ENCODE peak calls at places on chromosomes 6 and 20, in five cellular contexts. One of them, this sample, is unnamed.

GRCh38 chr20:61938839-61939690 is 126.6 kb downstream of the TAF4 start:
- DNase-seq in NCI-H1436: no peak
- DNase-seq in heart left ventricle: peak
- DNase-seq in left ventricle myocardium inferior: peak
- DNase-seq in progenitor cell of endocrine pancreas: no peak
- DNase-seq in this sample: no peak

GRCh38 chr6:169454204-169454871 is 200.7 kb upstream of the THBS2 start:
- DNase-seq in NCI-H1436: no peak
- DNase-seq in heart left ventricle: no peak
- DNase-seq in left ventricle myocardium inferior: no peak
- DNase-seq in progenitor cell of endocrine pancreas: no peak
- DNase-seq in this sample: no peak

GRCh38 chr6:34238507-34239239 is 2.0 kb downstream of the HMGA1 start:
- DNase-seq in NCI-H1436: no peak
- DNase-seq in heart left ventricle: no peak
- DNase-seq in left ventricle myocardium inferior: no peak
- DNase-seq in progenitor cell of endocrine pancreas: no peak
- DNase-seq in this sample: no peak

GRCh38 chr6:28648035-28648877 is 122.6 kb downstream of the GPX5 start:
- DNase-seq in NCI-H1436: peak
- DNase-seq in heart left ventricle: peak
- DNase-seq in left ventricle myocardium inferior: no peak
- DNase-seq in progenitor cell of endocrine pancreas: peak
- DNase-seq in this sample: no peak

GRCh38 chr6:107314644-107315043 is 144.7 kb downstream of the PDSS2 start:
- DNase-seq in NCI-H1436: peak
- DNase-seq in heart left ventricle: no peak
- DNase-seq in left ventricle myocardium inferior: no peak
- DNase-seq in progenitor cell of endocrine pancreas: no peak
- DNase-seq in this sample: no peak

GRCh38 chr6:86016567-86016966 is 373.9 kb upstream of the SYNCRIP start:
- DNase-seq in NCI-H1436: no peak
- DNase-seq in heart left ventricle: no peak
- DNase-seq in left ventricle myocardium inferior: no peak
- DNase-seq in progenitor cell of endocrine pancreas: no peak
- DNase-seq in this sample: no peak

GRCh38 chr6:157070403-157071107 is 252.8 kb downstream of the TMEM242 start:
- DNase-seq in NCI-H1436: no peak
- DNase-seq in heart left ventricle: no peak
- DNase-seq in left ventricle myocardium inferior: no peak
- DNase-seq in progenitor cell of endocrine pancreas: no peak
- DNase-seq in this sample: no peak

GRCh38 chr20:2301164-2301622 is 5.4 kb downstream of the TGM3 start:
- DNase-seq in NCI-H1436: no peak
- DNase-seq in heart left ventricle: peak
- DNase-seq in left ventricle myocardium inferior: peak
- DNase-seq in progenitor cell of endocrine pancreas: no peak
- DNase-seq in this sample: no peak

GRCh38 chr6:71289039-71289801 is 609 bp downstream of the OGFRL1 start:
- DNase-seq in NCI-H1436: no peak
- DNase-seq in heart left ventricle: peak
- DNase-seq in left ventricle myocardium inferior: peak
- DNase-seq in progenitor cell of endocrine pancreas: peak
- DNase-seq in this sample: peak

GRCh38 chr6:145070791-145071190 is 664.5 kb downstream of the EPM2A start:
- DNase-seq in NCI-H1436: no peak
- DNase-seq in heart left ventricle: no peak
- DNase-seq in left ventricle myocardium inferior: no peak
- DNase-seq in progenitor cell of endocrine pancreas: no peak
- DNase-seq in this sample: no peak

GRCh38 chr20:35368616-35369423 is 43.0 kb downstream of the UQCC1 start:
- DNase-seq in NCI-H1436: no peak
- DNase-seq in heart left ventricle: peak
- DNase-seq in left ventricle myocardium inferior: peak
- DNase-seq in progenitor cell of endocrine pancreas: no peak
- DNase-seq in this sample: no peak

GRCh38 chr20:48788486-48789072 is 39.2 kb downstream of the PREX1 start:
- DNase-seq in NCI-H1436: no peak
- DNase-seq in heart left ventricle: no peak
- DNase-seq in left ventricle myocardium inferior: no peak
- DNase-seq in progenitor cell of endocrine pancreas: no peak
- DNase-seq in this sample: no peak

GRCh38 chr20:53599378-53599777 is 5.7 kb upstream of the ZNF217 start:
- DNase-seq in NCI-H1436: no peak
- DNase-seq in heart left ventricle: no peak
- DNase-seq in left ventricle myocardium inferior: no peak
- DNase-seq in progenitor cell of endocrine pancreas: no peak
- DNase-seq in this sample: no peak

GRCh38 chr6:89494131-89494793 is 61.3 kb downstream of the ANKRD6 start:
- DNase-seq in NCI-H1436: no peak
- DNase-seq in heart left ventricle: no peak
- DNase-seq in left ventricle myocardium inferior: no peak
- DNase-seq in progenitor cell of endocrine pancreas: no peak
- DNase-seq in this sample: no peak

GRCh38 chr6:31861919-31862343 is 690 bp downstream of the NEU1 start:
- DNase-seq in NCI-H1436: no peak
- DNase-seq in heart left ventricle: no peak
- DNase-seq in left ventricle myocardium inferior: no peak
- DNase-seq in progenitor cell of endocrine pancreas: no peak
- DNase-seq in this sample: no peak